ENCODE peak calls at places on chromosomes 16 and 17, in eight cellular contexts. One of them, this sample, is unnamed.
A peak's percentile ranks its signal among the peaks of the same experiment; 100 is the strongest.

GRCh38 chr16:3846087-3846486 is 34.4 kb downstream of the CREBBP start:
- DNase-seq in amniotic stem cell: no peak
- DNase-seq in frontal cortex: no peak
- DNase-seq in prostate gland: no peak
- DNase-seq in NCI-H2081: no peak
- DNase-seq in iris pigment epithelial cell: no peak
- DNase-seq in EL: no peak
- DNase-seq in suprapubic skin: no peak
- DNase-seq in this sample: no peak

GRCh38 chr17:75551276-75551675 is 25.8 kb downstream of the LLGL2 start:
- DNase-seq in EL: no peak
- DNase-seq in NCI-H2081: no peak
- DNase-seq in suprapubic skin: no peak
- DNase-seq in prostate gland: no peak
- DNase-seq in frontal cortex: no peak
- DNase-seq in iris pigment epithelial cell: no peak
- DNase-seq in amniotic stem cell: no peak
- DNase-seq in this sample: no peak

GRCh38 chr17:78242024-78242742 is 10.8 kb downstream of the TMEM235 start:
- DNase-seq in NCI-H2081: no peak
- DNase-seq in EL: peak; percentile 47
- DNase-seq in iris pigment epithelial cell: no peak
- DNase-seq in frontal cortex: no peak
- DNase-seq in prostate gland: no peak
- DNase-seq in amniotic stem cell: no peak
- DNase-seq in suprapubic skin: no peak
- DNase-seq in this sample: no peak

GRCh38 chr16:65176603-65177002 is 54.7 kb upstream of the CDH11 start:
- DNase-seq in frontal cortex: no peak
- DNase-seq in suprapubic skin: no peak
- DNase-seq in iris pigment epithelial cell: peak; percentile 71
- DNase-seq in prostate gland: no peak
- DNase-seq in NCI-H2081: no peak
- DNase-seq in EL: peak; percentile 74
- DNase-seq in amniotic stem cell: no peak
- DNase-seq in this sample: no peak

GRCh38 chr16:46688101-46688656 is 799 bp downstream of the VPS35 start:
- DNase-seq in prostate gland: peak; percentile 32
- DNase-seq in frontal cortex: no peak
- DNase-seq in iris pigment epithelial cell: peak; percentile 43
- DNase-seq in suprapubic skin: no peak
- DNase-seq in NCI-H2081: no peak
- DNase-seq in EL: no peak
- DNase-seq in amniotic stem cell: no peak
- DNase-seq in this sample: no peak

GRCh38 chr16:89581045-89581695 is 5.6 kb downstream of the CPNE7 start:
- DNase-seq in suprapubic skin: no peak
- DNase-seq in NCI-H2081: no peak
- DNase-seq in amniotic stem cell: peak; percentile 98
- DNase-seq in iris pigment epithelial cell: peak; percentile 99
- DNase-seq in prostate gland: no peak
- DNase-seq in EL: peak; percentile 100
- DNase-seq in frontal cortex: no peak
- DNase-seq in this sample: no peak

GRCh38 chr16:69930117-69930776 is 20.9 kb upstream of the CLEC18A start:
- DNase-seq in frontal cortex: peak; percentile 63
- DNase-seq in EL: peak; percentile 71
- DNase-seq in amniotic stem cell: peak; percentile 20
- DNase-seq in suprapubic skin: peak; percentile 44
- DNase-seq in iris pigment epithelial cell: peak; percentile 40
- DNase-seq in prostate gland: peak; percentile 43
- DNase-seq in NCI-H2081: peak; percentile 24
- DNase-seq in this sample: peak; percentile 83

GRCh38 chr17:81291662-81292061 is 3.4 kb downstream of the SLC38A10 start:
- DNase-seq in amniotic stem cell: no peak
- DNase-seq in suprapubic skin: no peak
- DNase-seq in EL: peak; percentile 27
- DNase-seq in prostate gland: peak; percentile 71
- DNase-seq in NCI-H2081: peak; percentile 30
- DNase-seq in frontal cortex: peak; percentile 67
- DNase-seq in iris pigment epithelial cell: peak; percentile 40
- DNase-seq in this sample: peak; percentile 65

GRCh38 chr16:83622010-83622409 is 185.8 kb upstream of the HSBP1 start:
- DNase-seq in frontal cortex: no peak
- DNase-seq in EL: no peak
- DNase-seq in suprapubic skin: no peak
- DNase-seq in iris pigment epithelial cell: no peak
- DNase-seq in NCI-H2081: no peak
- DNase-seq in amniotic stem cell: no peak
- DNase-seq in prostate gland: no peak
- DNase-seq in this sample: no peak

GRCh38 chr16:10740000-10740844 is 3.4 kb upstream of the NUBP1 start:
- DNase-seq in prostate gland: no peak
- DNase-seq in EL: no peak
- DNase-seq in NCI-H2081: no peak
- DNase-seq in suprapubic skin: no peak
- DNase-seq in frontal cortex: no peak
- DNase-seq in iris pigment epithelial cell: no peak
- DNase-seq in amniotic stem cell: no peak
- DNase-seq in this sample: no peak

GRCh38 chr16:8735574-8735973 is 61.2 kb downstream of the ABAT start:
- DNase-seq in NCI-H2081: no peak
- DNase-seq in iris pigment epithelial cell: no peak
- DNase-seq in frontal cortex: no peak
- DNase-seq in suprapubic skin: no peak
- DNase-seq in EL: no peak
- DNase-seq in prostate gland: no peak
- DNase-seq in amniotic stem cell: no peak
- DNase-seq in this sample: no peak